ENCODE peak calls at places on chromosomes 1 and 21, in nine cellular contexts. One of them, this sample, is unnamed.

GRCh38 chr1:3115275-3116149 is 46.5 kb downstream of the PRDM16 start:
- DNase-seq in HEK293T: no peak
- DNase-seq in stimulated activated CD4-positive, alpha-beta T cell treated with anti-CD3 and anti-CD28 coated beads, Interleukin-4, amount 100 ng/mL, for 4 hours: no peak
- DNase-seq in GM23248: no peak
- DNase-seq in Caki2: no peak
- DNase-seq in stomach: no peak
- DNase-seq in T-cell: no peak
- DNase-seq in DND-41: no peak
- DNase-seq in heart left ventricle: no peak
- DNase-seq in this sample: no peak

GRCh38 chr21:38112219-38112789 is 144.5 kb upstream of the KCNJ15 start:
- DNase-seq in GM23248: no peak
- DNase-seq in Caki2: no peak
- DNase-seq in T-cell: no peak
- DNase-seq in heart left ventricle: no peak
- DNase-seq in stomach: no peak
- DNase-seq in stimulated activated CD4-positive, alpha-beta T cell treated with anti-CD3 and anti-CD28 coated beads, Interleukin-4, amount 100 ng/mL, for 4 hours: no peak
- DNase-seq in HEK293T: no peak
- DNase-seq in DND-41: no peak
- DNase-seq in this sample: no peak

GRCh38 chr1:245084551-245084950 is 70.2 kb upstream of the KIF26B start:
- DNase-seq in heart left ventricle: no peak
- DNase-seq in Caki2: no peak
- DNase-seq in HEK293T: no peak
- DNase-seq in stomach: no peak
- DNase-seq in stimulated activated CD4-positive, alpha-beta T cell treated with anti-CD3 and anti-CD28 coated beads, Interleukin-4, amount 100 ng/mL, for 4 hours: no peak
- DNase-seq in GM23248: peak
- DNase-seq in T-cell: no peak
- DNase-seq in DND-41: no peak
- DNase-seq in this sample: no peak

GRCh38 chr1:27293915-27294314 is 28.0 kb upstream of the TMEM222 start:
- DNase-seq in Caki2: no peak
- DNase-seq in DND-41: no peak
- DNase-seq in T-cell: no peak
- DNase-seq in GM23248: no peak
- DNase-seq in heart left ventricle: no peak
- DNase-seq in stomach: no peak
- DNase-seq in HEK293T: no peak
- DNase-seq in stimulated activated CD4-positive, alpha-beta T cell treated with anti-CD3 and anti-CD28 coated beads, Interleukin-4, amount 100 ng/mL, for 4 hours: no peak
- DNase-seq in this sample: no peak

GRCh38 chr1:224860488-224860887 is 69.0 kb upstream of the DNAH14 start:
- DNase-seq in stimulated activated CD4-positive, alpha-beta T cell treated with anti-CD3 and anti-CD28 coated beads, Interleukin-4, amount 100 ng/mL, for 4 hours: no peak
- DNase-seq in stomach: no peak
- DNase-seq in DND-41: no peak
- DNase-seq in heart left ventricle: no peak
- DNase-seq in GM23248: no peak
- DNase-seq in HEK293T: no peak
- DNase-seq in Caki2: no peak
- DNase-seq in T-cell: no peak
- DNase-seq in this sample: no peak

GRCh38 chr1:215192306-215192705 is 109.8 kb downstream of the KCNK2 start:
- DNase-seq in heart left ventricle: no peak
- DNase-seq in GM23248: peak
- DNase-seq in T-cell: no peak
- DNase-seq in stomach: no peak
- DNase-seq in Caki2: no peak
- DNase-seq in HEK293T: no peak
- DNase-seq in DND-41: no peak
- DNase-seq in stimulated activated CD4-positive, alpha-beta T cell treated with anti-CD3 and anti-CD28 coated beads, Interleukin-4, amount 100 ng/mL, for 4 hours: no peak
- DNase-seq in this sample: no peak

GRCh38 chr1:22437573-22437972 is 14.1 kb upstream of the ZBTB40 start:
- DNase-seq in heart left ventricle: no peak
- DNase-seq in Caki2: no peak
- DNase-seq in T-cell: no peak
- DNase-seq in GM23248: no peak
- DNase-seq in HEK293T: no peak
- DNase-seq in DND-41: no peak
- DNase-seq in stomach: no peak
- DNase-seq in stimulated activated CD4-positive, alpha-beta T cell treated with anti-CD3 and anti-CD28 coated beads, Interleukin-4, amount 100 ng/mL, for 4 hours: no peak
- DNase-seq in this sample: no peak

GRCh38 chr1:208988811-208989222 is 594.7 kb upstream of the CAMK1G start:
- DNase-seq in HEK293T: no peak
- DNase-seq in GM23248: peak
- DNase-seq in stomach: no peak
- DNase-seq in Caki2: peak
- DNase-seq in DND-41: peak
- DNase-seq in stimulated activated CD4-positive, alpha-beta T cell treated with anti-CD3 and anti-CD28 coated beads, Interleukin-4, amount 100 ng/mL, for 4 hours: no peak
- DNase-seq in heart left ventricle: no peak
- DNase-seq in T-cell: peak
- DNase-seq in this sample: no peak

GRCh38 chr1:223775054-223775453 is 62.7 kb downstream of the CAPN2 start:
- DNase-seq in Caki2: peak
- DNase-seq in T-cell: no peak
- DNase-seq in GM23248: peak
- DNase-seq in stomach: no peak
- DNase-seq in stimulated activated CD4-positive, alpha-beta T cell treated with anti-CD3 and anti-CD28 coated beads, Interleukin-4, amount 100 ng/mL, for 4 hours: no peak
- DNase-seq in heart left ventricle: no peak
- DNase-seq in DND-41: no peak
- DNase-seq in HEK293T: no peak
- DNase-seq in this sample: no peak

GRCh38 chr1:205210876-205211838 is at the start of gene DSTYK:
- DNase-seq in stomach: peak
- DNase-seq in GM23248: peak
- DNase-seq in stimulated activated CD4-positive, alpha-beta T cell treated with anti-CD3 and anti-CD28 coated beads, Interleukin-4, amount 100 ng/mL, for 4 hours: peak
- DNase-seq in T-cell: peak
- DNase-seq in HEK293T: peak
- DNase-seq in Caki2: peak
- DNase-seq in heart left ventricle: peak
- DNase-seq in DND-41: peak
- DNase-seq in this sample: peak

GRCh38 chr1:85282424-85282823 is 6.0 kb upstream of the BCL10 start:
- DNase-seq in HEK293T: peak
- DNase-seq in stimulated activated CD4-positive, alpha-beta T cell treated with anti-CD3 and anti-CD28 coated beads, Interleukin-4, amount 100 ng/mL, for 4 hours: no peak
- DNase-seq in GM23248: no peak
- DNase-seq in T-cell: no peak
- DNase-seq in Caki2: no peak
- DNase-seq in heart left ventricle: no peak
- DNase-seq in stomach: no peak
- DNase-seq in DND-41: no peak
- DNase-seq in this sample: peak

GRCh38 chr1:121546830-121547680 is 362.3 kb downstream of the SRGAP2C start:
- DNase-seq in T-cell: no peak
- DNase-seq in stomach: no peak
- DNase-seq in DND-41: no peak
- DNase-seq in heart left ventricle: no peak
- DNase-seq in Caki2: no peak
- DNase-seq in HEK293T: no peak
- DNase-seq in GM23248: peak
- DNase-seq in stimulated activated CD4-positive, alpha-beta T cell treated with anti-CD3 and anti-CD28 coated beads, Interleukin-4, amount 100 ng/mL, for 4 hours: no peak
- DNase-seq in this sample: no peak

GRCh38 chr1:153648000-153648643 is 10.4 kb upstream of the SNAPIN start:
- DNase-seq in T-cell: no peak
- DNase-seq in DND-41: no peak
- DNase-seq in Caki2: peak
- DNase-seq in GM23248: no peak
- DNase-seq in heart left ventricle: no peak
- DNase-seq in HEK293T: no peak
- DNase-seq in stomach: no peak
- DNase-seq in stimulated activated CD4-positive, alpha-beta T cell treated with anti-CD3 and anti-CD28 coated beads, Interleukin-4, amount 100 ng/mL, for 4 hours: no peak
- DNase-seq in this sample: no peak

GRCh38 chr1:183516725-183517124 is 44.4 kb downstream of the SMG7 start:
- DNase-seq in DND-41: no peak
- DNase-seq in Caki2: no peak
- DNase-seq in HEK293T: no peak
- DNase-seq in heart left ventricle: no peak
- DNase-seq in stimulated activated CD4-positive, alpha-beta T cell treated with anti-CD3 and anti-CD28 coated beads, Interleukin-4, amount 100 ng/mL, for 4 hours: no peak
- DNase-seq in T-cell: no peak
- DNase-seq in GM23248: no peak
- DNase-seq in stomach: no peak
- DNase-seq in this sample: no peak

GRCh38 chr1:43373034-43373940 is 5.5 kb upstream of the ELOVL1 start:
- DNase-seq in DND-41: no peak
- DNase-seq in T-cell: no peak
- DNase-seq in stimulated activated CD4-positive, alpha-beta T cell treated with anti-CD3 and anti-CD28 coated beads, Interleukin-4, amount 100 ng/mL, for 4 hours: no peak
- DNase-seq in Caki2: peak
- DNase-seq in stomach: no peak
- DNase-seq in heart left ventricle: no peak
- DNase-seq in GM23248: peak
- DNase-seq in HEK293T: no peak
- DNase-seq in this sample: peak

GRCh38 chr1:180070286-180070685 is 84.4 kb upstream of the QSOX1 start:
- DNase-seq in stomach: no peak
- DNase-seq in Caki2: no peak
- DNase-seq in HEK293T: no peak
- DNase-seq in heart left ventricle: no peak
- DNase-seq in stimulated activated CD4-positive, alpha-beta T cell treated with anti-CD3 and anti-CD28 coated beads, Interleukin-4, amount 100 ng/mL, for 4 hours: no peak
- DNase-seq in GM23248: no peak
- DNase-seq in DND-41: no peak
- DNase-seq in T-cell: no peak
- DNase-seq in this sample: no peak

GRCh38 chr21:38440746-38441145 is 57.5 kb downstream of the ERG start:
- DNase-seq in Caki2: peak
- DNase-seq in stomach: no peak
- DNase-seq in HEK293T: no peak
- DNase-seq in stimulated activated CD4-positive, alpha-beta T cell treated with anti-CD3 and anti-CD28 coated beads, Interleukin-4, amount 100 ng/mL, for 4 hours: no peak
- DNase-seq in T-cell: no peak
- DNase-seq in GM23248: peak
- DNase-seq in DND-41: no peak
- DNase-seq in heart left ventricle: no peak
- DNase-seq in this sample: no peak

GRCh38 chr1:88922214-88922613 is 30.8 kb upstream of the GTF2B start:
- DNase-seq in heart left ventricle: no peak
- DNase-seq in DND-41: no peak
- DNase-seq in T-cell: no peak
- DNase-seq in GM23248: no peak
- DNase-seq in stimulated activated CD4-positive, alpha-beta T cell treated with anti-CD3 and anti-CD28 coated beads, Interleukin-4, amount 100 ng/mL, for 4 hours: no peak
- DNase-seq in HEK293T: no peak
- DNase-seq in Caki2: no peak
- DNase-seq in stomach: no peak
- DNase-seq in this sample: peak

GRCh38 chr21:15772654-15773053 is 42.9 kb downstream of the USP25 start:
- DNase-seq in GM23248: peak
- DNase-seq in stomach: no peak
- DNase-seq in heart left ventricle: no peak
- DNase-seq in stimulated activated CD4-positive, alpha-beta T cell treated with anti-CD3 and anti-CD28 coated beads, Interleukin-4, amount 100 ng/mL, for 4 hours: no peak
- DNase-seq in HEK293T: no peak
- DNase-seq in Caki2: no peak
- DNase-seq in T-cell: no peak
- DNase-seq in DND-41: no peak
- DNase-seq in this sample: no peak

GRCh38 chr1:68917456-68917855 is 420.6 kb upstream of the DEPDC1 start:
- DNase-seq in stimulated activated CD4-positive, alpha-beta T cell treated with anti-CD3 and anti-CD28 coated beads, Interleukin-4, amount 100 ng/mL, for 4 hours: no peak
- DNase-seq in HEK293T: no peak
- DNase-seq in T-cell: no peak
- DNase-seq in GM23248: no peak
- DNase-seq in Caki2: no peak
- DNase-seq in heart left ventricle: no peak
- DNase-seq in stomach: no peak
- DNase-seq in DND-41: no peak
- DNase-seq in this sample: no peak

GRCh38 chr1:38018864-38019343 is 6.4 kb downstream of the UTP11 start:
- DNase-seq in GM23248: peak
- DNase-seq in stimulated activated CD4-positive, alpha-beta T cell treated with anti-CD3 and anti-CD28 coated beads, Interleukin-4, amount 100 ng/mL, for 4 hours: no peak
- DNase-seq in heart left ventricle: no peak
- DNase-seq in Caki2: no peak
- DNase-seq in T-cell: no peak
- DNase-seq in HEK293T: no peak
- DNase-seq in DND-41: no peak
- DNase-seq in stomach: no peak
- DNase-seq in this sample: peak

GRCh38 chr1:93672069-93672468 is 9.6 kb downstream of the BCAR3 start:
- DNase-seq in stomach: peak
- DNase-seq in stimulated activated CD4-positive, alpha-beta T cell treated with anti-CD3 and anti-CD28 coated beads, Interleukin-4, amount 100 ng/mL, for 4 hours: no peak
- DNase-seq in heart left ventricle: peak
- DNase-seq in GM23248: peak
- DNase-seq in T-cell: no peak
- DNase-seq in HEK293T: no peak
- DNase-seq in DND-41: no peak
- DNase-seq in Caki2: peak
- DNase-seq in this sample: peak

GRCh38 chr1:47563206-47563605 is 125.4 kb downstream of the FOXD2 start:
- DNase-seq in Caki2: no peak
- DNase-seq in GM23248: no peak
- DNase-seq in stimulated activated CD4-positive, alpha-beta T cell treated with anti-CD3 and anti-CD28 coated beads, Interleukin-4, amount 100 ng/mL, for 4 hours: no peak
- DNase-seq in HEK293T: no peak
- DNase-seq in T-cell: no peak
- DNase-seq in DND-41: peak
- DNase-seq in heart left ventricle: no peak
- DNase-seq in stomach: no peak
- DNase-seq in this sample: no peak

GRCh38 chr1:106620521-106620954 is 435.9 kb upstream of the PRMT6 start:
- DNase-seq in T-cell: no peak
- DNase-seq in heart left ventricle: no peak
- DNase-seq in GM23248: peak
- DNase-seq in stimulated activated CD4-positive, alpha-beta T cell treated with anti-CD3 and anti-CD28 coated beads, Interleukin-4, amount 100 ng/mL, for 4 hours: no peak
- DNase-seq in DND-41: no peak
- DNase-seq in HEK293T: no peak
- DNase-seq in stomach: no peak
- DNase-seq in Caki2: peak
- DNase-seq in this sample: peak

GRCh38 chr1:201517631-201518030 is 10.7 kb upstream of the CSRP1 start:
- DNase-seq in GM23248: no peak
- DNase-seq in T-cell: no peak
- DNase-seq in Caki2: no peak
- DNase-seq in HEK293T: no peak
- DNase-seq in stimulated activated CD4-positive, alpha-beta T cell treated with anti-CD3 and anti-CD28 coated beads, Interleukin-4, amount 100 ng/mL, for 4 hours: no peak
- DNase-seq in stomach: no peak
- DNase-seq in heart left ventricle: no peak
- DNase-seq in DND-41: no peak
- DNase-seq in this sample: peak

GRCh38 chr1:218546314-218546713 is 201.2 kb downstream of the TGFB2 start:
- DNase-seq in stimulated activated CD4-positive, alpha-beta T cell treated with anti-CD3 and anti-CD28 coated beads, Interleukin-4, amount 100 ng/mL, for 4 hours: no peak
- DNase-seq in Caki2: no peak
- DNase-seq in DND-41: no peak
- DNase-seq in T-cell: no peak
- DNase-seq in HEK293T: no peak
- DNase-seq in stomach: no peak
- DNase-seq in heart left ventricle: no peak
- DNase-seq in GM23248: peak
- DNase-seq in this sample: no peak

GRCh38 chr1:22919341-22920025 is 53.2 kb downstream of the LACTBL1 start:
- DNase-seq in GM23248: peak
- DNase-seq in heart left ventricle: no peak
- DNase-seq in DND-41: no peak
- DNase-seq in stimulated activated CD4-positive, alpha-beta T cell treated with anti-CD3 and anti-CD28 coated beads, Interleukin-4, amount 100 ng/mL, for 4 hours: no peak
- DNase-seq in Caki2: no peak
- DNase-seq in T-cell: no peak
- DNase-seq in stomach: no peak
- DNase-seq in HEK293T: no peak
- DNase-seq in this sample: no peak

GRCh38 chr1:18124977-18125376 is 17.4 kb downstream of the IGSF21 start:
- DNase-seq in GM23248: no peak
- DNase-seq in stomach: no peak
- DNase-seq in DND-41: no peak
- DNase-seq in HEK293T: no peak
- DNase-seq in T-cell: no peak
- DNase-seq in stimulated activated CD4-positive, alpha-beta T cell treated with anti-CD3 and anti-CD28 coated beads, Interleukin-4, amount 100 ng/mL, for 4 hours: no peak
- DNase-seq in Caki2: no peak
- DNase-seq in heart left ventricle: no peak
- DNase-seq in this sample: no peak

GRCh38 chr1:231958448-231958847 is 331.9 kb downstream of the DISC1 start:
- DNase-seq in HEK293T: no peak
- DNase-seq in T-cell: no peak
- DNase-seq in GM23248: peak
- DNase-seq in stimulated activated CD4-positive, alpha-beta T cell treated with anti-CD3 and anti-CD28 coated beads, Interleukin-4, amount 100 ng/mL, for 4 hours: no peak
- DNase-seq in Caki2: no peak
- DNase-seq in stomach: no peak
- DNase-seq in heart left ventricle: no peak
- DNase-seq in DND-41: no peak
- DNase-seq in this sample: no peak

GRCh38 chr1:162696286-162696862 is 64.1 kb downstream of the DDR2 start:
- DNase-seq in Caki2: no peak
- DNase-seq in stomach: peak
- DNase-seq in T-cell: no peak
- DNase-seq in GM23248: peak
- DNase-seq in DND-41: no peak
- DNase-seq in HEK293T: peak
- DNase-seq in heart left ventricle: peak
- DNase-seq in stimulated activated CD4-positive, alpha-beta T cell treated with anti-CD3 and anti-CD28 coated beads, Interleukin-4, amount 100 ng/mL, for 4 hours: no peak
- DNase-seq in this sample: no peak

GRCh38 chr21:25936776-25937175 is 202.0 kb downstream of the GABPA start:
- DNase-seq in Caki2: no peak
- DNase-seq in DND-41: no peak
- DNase-seq in GM23248: no peak
- DNase-seq in T-cell: no peak
- DNase-seq in heart left ventricle: no peak
- DNase-seq in HEK293T: no peak
- DNase-seq in stimulated activated CD4-positive, alpha-beta T cell treated with anti-CD3 and anti-CD28 coated beads, Interleukin-4, amount 100 ng/mL, for 4 hours: no peak
- DNase-seq in stomach: no peak
- DNase-seq in this sample: no peak